ENCODE peak calls at places on chromosomes 13 and 19, in ten cellular contexts. L, K, V, O, B, E, X, F, P and T are unnamed samples.

GRCh38 chr13:25181597-25181996 is 9.5 kb upstream of the AMER2 start:
- DNase-seq in P (no peak), O (no peak), L (no peak), X (no peak), B (no peak), F (no peak), E (no peak), K (no peak), V (no peak), T (no peak)

GRCh38 chr19:55820037-55820436 is 11.8 kb downstream of the NLRP11 start:
- DNase-seq in X (no peak), K (no peak), P (no peak), O (no peak), L (no peak), E (no peak), B (no peak), V (no peak), F (no peak), T (no peak)

GRCh38 chr19:14073925-14074838 is 1.6 kb downstream of the MISP3 start:
- DNase-seq in X (peak; percentile 33), L (no peak), E (peak; percentile 33), O (no peak), B (no peak), V (no peak), K (peak; percentile 58), F (no peak), P (no peak), T (peak; percentile 23)

GRCh38 chr19:32307591-32307990 is 37.8 kb upstream of the ZNF507 start:
- DNase-seq in F (no peak), V (no peak), L (no peak), P (no peak), X (no peak), B (no peak), E (no peak), K (no peak), O (no peak), T (no peak)

GRCh38 chr19:10104665-10105221 is 1.4 kb upstream of the PPAN start:
- DNase-seq in F (no peak), K (no peak), L (peak; percentile 61), E (no peak), P (no peak), O (no peak), V (no peak), B (no peak), X (no peak), T (no peak)

GRCh38 chr13:59710995-59711701 is 452.6 kb downstream of the DIAPH3 start:
- DNase-seq in E (no peak), O (no peak), V (no peak), B (no peak), K (peak; percentile 37), L (no peak), F (no peak), P (no peak), X (no peak), T (no peak)

GRCh38 chr13:65416784-65417183 is 1813.4 kb downstream of the PCDH9 start:
- DNase-seq in O (no peak), P (no peak), K (no peak), V (no peak), E (no peak), B (no peak), L (no peak), X (no peak), F (no peak), T (no peak)

GRCh38 chr13:29815336-29815735 is 35.1 kb downstream of the UBL3 start:
- DNase-seq in K (no peak), E (no peak), P (no peak), X (no peak), F (no peak), L (no peak), O (no peak), V (no peak), B (no peak), T (no peak)

GRCh38 chr13:27730191-27730590 is 62.1 kb upstream of the GSX1 start:
- DNase-seq in X (no peak), K (no peak), P (no peak), O (no peak), F (no peak), E (no peak), L (no peak), V (no peak), B (no peak), T (no peak)
- H3K4me3 ChIP-seq in X (no peak overlapping the region), K (no peak overlapping the region), P (no peak overlapping the region), O (no peak overlapping the region), F (no peak overlapping the region), E (no peak overlapping the region), L (no peak overlapping the region), V (no peak overlapping the region), B (no peak overlapping the region), T (no peak overlapping the region)

GRCh38 chr13:95058680-95059079 is 242.6 kb downstream of the ABCC4 start:
- DNase-seq in O (no peak), L (no peak), B (no peak), K (no peak), F (no peak), P (no peak), X (no peak), V (no peak), E (no peak), T (no peak)

GRCh38 chr13:95060120-95060519 is 241.1 kb downstream of the ABCC4 start:
- DNase-seq in O (no peak), E (no peak), L (no peak), B (no peak), K (no peak), P (no peak), X (no peak), V (no peak), F (no peak), T (no peak)

GRCh38 chr13:95056266-95056665 is 245.0 kb downstream of the ABCC4 start:
- DNase-seq in P (no peak), L (no peak), K (no peak), E (no peak), X (peak; percentile 74), V (no peak), O (no peak), F (no peak), B (no peak), T (no peak)

DNA sequence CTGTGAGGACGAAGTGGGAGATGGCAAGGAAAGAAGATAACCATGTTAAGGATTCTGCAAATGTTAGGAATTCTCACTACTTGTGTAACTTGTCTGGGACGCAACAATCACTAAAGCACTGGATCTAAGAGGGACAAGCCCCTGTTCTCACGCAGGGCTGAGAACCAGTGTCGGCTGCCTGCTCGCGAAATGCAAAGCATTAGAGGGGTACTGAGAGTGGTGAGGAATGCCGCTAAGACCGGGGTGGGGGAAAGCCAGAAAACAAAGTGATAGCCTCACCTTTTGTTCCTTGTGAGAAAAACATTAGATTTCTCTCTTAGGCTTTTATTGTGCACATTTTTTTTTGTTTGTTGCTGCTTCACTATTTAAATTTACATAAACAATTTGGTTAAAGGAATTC is 241.9 kb downstream of the ABCC4 start:
- DNase-seq in K (no peak), F (peak; percentile 68), L (no peak), X (no peak), E (no peak), B (no peak), P (no peak), O (no peak), V (no peak), T (no peak)
- H3K27ac ChIP-seq in K (no peak overlapping the region), F (peak overlapping the region; percentile 5), L (no peak overlapping the region), X (peak overlapping the region; percentile 38), E (no peak overlapping the region), B (no peak overlapping the region), P (no peak overlapping the region), O (no peak overlapping the region), V (no peak overlapping the region), T (no peak overlapping the region)

GRCh38 chr13:50894504-50894903 is 15.1 kb upstream of the RNASEH2B start:
- DNase-seq in X (no peak), P (no peak), L (no peak), E (no peak), F (no peak), B (no peak), K (no peak), O (no peak), V (no peak), T (no peak)

GRCh38 chr13:50893211-50893852 is 16.3 kb upstream of the RNASEH2B start:
- DNase-seq in K (peak; percentile 10), P (no peak), O (no peak), L (no peak), E (no peak), V (no peak), X (no peak), B (no peak), F (peak; percentile 46), T (no peak)

GRCh38 chr13:50892162-50892944 is 17.2 kb upstream of the RNASEH2B start:
- DNase-seq in X (no peak), B (no peak), F (no peak), P (no peak), L (peak; percentile 11), O (no peak), K (no peak), V (no peak), E (no peak), T (no peak)

GRCh38 chr13:50891206-50891605 is 18.4 kb upstream of the RNASEH2B start:
- DNase-seq in P (no peak), X (no peak), L (no peak), K (no peak), V (no peak), F (no peak), O (no peak), E (no peak), B (no peak), T (no peak)

GRCh38 chr13:50894042-50894441 is 15.5 kb upstream of the RNASEH2B start:
- DNase-seq in O (no peak), K (no peak), V (no peak), F (peak; percentile 21), P (no peak), L (no peak), B (no peak), E (no peak), X (no peak), T (no peak)
- H3K4me3 ChIP-seq in O (no peak overlapping the region), K (no peak overlapping the region), V (no peak overlapping the region), F (peak overlapping the region; percentile 40), P (no peak overlapping the region), L (peak overlapping the region; percentile 80), B (no peak overlapping the region), E (no peak overlapping the region), X (no peak overlapping the region), T (no peak overlapping the region)

GRCh38 chr19:38737921-38738731 is 6.1 kb downstream of the CAPN12 start:
- DNase-seq in F (no peak), E (no peak), O (no peak), B (no peak), K (no peak), P (no peak), V (no peak), X (no peak), L (no peak), T (no peak)

GRCh38 chr19:38736036-38736412 is 8.2 kb downstream of the CAPN12 start:
- DNase-seq in O (no peak), P (no peak), F (peak; percentile 58), X (no peak), K (no peak), B (peak; percentile 63), E (peak; percentile 61), L (peak; percentile 64), V (no peak), T (no peak)

GRCh38 chr19:38735257-38735686 is 9.0 kb downstream of the CAPN12 start:
- DNase-seq in L (peak; percentile 38), K (no peak), P (no peak), O (no peak), E (peak; percentile 48), X (no peak), F (peak; percentile 84), B (no peak), V (no peak), T (no peak)

GRCh38 chr19:38737297-38737865 is 6.9 kb downstream of the CAPN12 start:
- DNase-seq in K (no peak), E (no peak), L (no peak), V (no peak), P (no peak), O (no peak), F (no peak), B (no peak), X (no peak), T (no peak)

DNA sequence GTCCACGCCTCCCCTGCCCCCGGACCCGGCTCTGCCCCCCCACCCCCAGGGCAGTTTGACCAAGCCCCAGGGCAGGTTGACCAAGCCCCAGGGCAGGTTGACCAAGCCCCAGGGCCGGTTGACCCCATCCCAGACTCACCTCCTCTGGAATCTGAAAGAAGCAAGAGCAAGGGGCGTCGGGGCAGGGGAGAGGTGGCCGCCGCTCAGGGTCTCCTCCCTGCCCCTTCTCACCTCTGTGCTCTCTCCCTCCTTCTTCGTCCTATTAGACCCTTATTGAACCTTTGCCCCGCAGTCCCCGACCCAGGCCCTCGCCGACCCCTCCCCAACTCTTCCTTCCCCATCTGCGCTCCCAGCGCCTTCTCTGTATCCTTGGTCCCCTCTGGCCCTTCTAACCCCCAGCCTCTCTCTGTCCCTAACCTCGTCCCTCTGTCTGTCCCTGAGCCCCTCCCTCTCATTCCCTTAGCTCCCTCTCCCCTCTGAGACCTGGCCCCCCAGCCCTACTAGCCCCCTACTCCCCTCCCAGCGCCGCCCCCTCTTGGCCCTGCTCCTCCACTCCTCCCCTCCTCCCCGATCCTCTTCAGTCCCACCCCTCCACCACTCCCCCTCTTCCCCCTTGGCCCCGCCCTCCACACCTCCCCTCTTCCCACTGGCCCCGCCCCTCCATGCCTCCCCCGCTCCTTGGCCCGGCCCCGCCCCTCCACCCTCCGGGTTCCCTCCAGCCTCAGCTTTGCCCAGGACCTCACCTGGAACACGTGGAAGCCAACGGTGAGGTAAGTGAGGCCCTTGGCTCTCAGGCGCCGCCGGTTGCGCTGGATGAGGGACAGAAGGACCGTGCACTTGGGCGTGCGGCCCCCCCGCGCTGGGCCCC is 7.6 kb downstream of the CAPN12 start:
- DNase-seq in K (peak; percentile 68), B (peak; percentile 83), O (no peak), V (no peak), L (peak; percentile 64), X (no peak), F (peak; percentile 95), P (no peak), E (peak; percentile 46), T (no peak)
- H3K27ac ChIP-seq in K (no peak overlapping the region), B (no peak overlapping the region), O (no peak overlapping the region), V (peak overlapping the region; percentile 45), L (peak overlapping the region; percentile 61), X (no peak overlapping the region), F (no peak overlapping the region), P (no peak overlapping the region), E (peak overlapping the region; percentile 21), T (peak overlapping the region; percentile 60)